ENCODE peak calls at places on chromosomes 5 and 9, in six cellular contexts. W is AG04450, R is kidney epithelial cell, J is esophagus squamous epithelium, X is tibial artery, L is GM23338. O is an unnamed sample.

GRCh38 chr9:133155156-133155555 is 8.6 kb downstream of the GBGT1 start:
- DNase-seq in W (no peak), R (no peak), J (no peak), X (no peak), L (no peak), O (no peak)

GRCh38 chr5:159913048-159913447 is 3.2 kb upstream of the ADRA1B start:
- DNase-seq in W (no peak), R (no peak), J (no peak), X (no peak), L (no peak), O (no peak)

GRCh38 chr9:70747335-70747734 is 332.9 kb upstream of the KLF9 start:
- DNase-seq in W (no peak), R (no peak), J (no peak), X (no peak), L (no peak), O (no peak)

GRCh38 chr5:9841516-9841915 is 211.4 kb upstream of the TAS2R1 start:
- DNase-seq in W (no peak), R (no peak), J (no peak), X (no peak), L (no peak), O (no peak)

GRCh38 chr5:15285901-15286583 is 213.9 kb upstream of the FBXL7 start:
- DNase-seq in W (peak; percentile 26), R (peak; percentile 5), J (no peak), X (no peak), L (no peak), O (no peak)

GRCh38 chr5:139764250-139764791 is 31.3 kb upstream of the PSD2 start:
- DNase-seq in W (no peak), R (no peak), J (no peak), X (no peak), L (peak; percentile 86), O (no peak)

GRCh38 chr5:153748823-153749222 is 258.4 kb downstream of the GRIA1 start:
- DNase-seq in W (no peak), R (no peak), J (no peak), X (no peak), L (no peak), O (no peak)

GRCh38 chr9:33161589-33162132 is 5.5 kb downstream of the B4GALT1 start:
- DNase-seq in W (no peak), R (no peak), J (no peak), X (no peak), L (no peak), O (no peak)

GRCh38 chr9:126317513-126317912 is 9.1 kb upstream of the MVB12B start:
- DNase-seq in W (no peak), R (no peak), J (no peak), X (no peak), L (no peak), O (no peak)

GRCh38 chr5:107916731-107917725 is 246.3 kb upstream of the EFNA5 start:
- DNase-seq in W (no peak), R (no peak), J (no peak), X (no peak), L (no peak), O (no peak)

GRCh38 chr5:109690456-109691247 is 925 bp downstream of the MAN2A1 start:
- DNase-seq in W (peak; percentile 52), R (no peak), J (no peak), X (peak; percentile 84), L (peak; percentile 61), O (peak; percentile 55)

GRCh38 chr5:471750-472058 is 28.7 kb downstream of the EXOC3 start:
- DNase-seq in W (no peak), R (no peak), J (no peak), X (no peak), L (no peak), O (no peak)

GRCh38 chr5:142319105-142319504 is 5.7 kb downstream of the SPRY4 start:
- DNase-seq in W (no peak), R (no peak), J (no peak), X (no peak), L (no peak), O (no peak)

GRCh38 chr9:92664394-92665152 is 5.4 kb downstream of the IPPK start:
- DNase-seq in W (no peak), R (no peak), J (no peak), X (no peak), L (no peak), O (peak; percentile 44)

GRCh38 chr9:109797006-109797405 is 17.0 kb downstream of the PALM2AKAP2 start:
- DNase-seq in W (no peak), R (no peak), J (no peak), X (no peak), L (no peak), O (no peak)

GRCh38 chr9:125302241-125302640 is 40.6 kb downstream of the GAPVD1 start:
- DNase-seq in W (no peak), R (no peak), J (no peak), X (no peak), L (no peak), O (no peak)
- TF ChIP-seq CTCF in W (no peak), R (no peak), J (no peak), X (no peak), L (no peak), O (no peak)

DNA sequence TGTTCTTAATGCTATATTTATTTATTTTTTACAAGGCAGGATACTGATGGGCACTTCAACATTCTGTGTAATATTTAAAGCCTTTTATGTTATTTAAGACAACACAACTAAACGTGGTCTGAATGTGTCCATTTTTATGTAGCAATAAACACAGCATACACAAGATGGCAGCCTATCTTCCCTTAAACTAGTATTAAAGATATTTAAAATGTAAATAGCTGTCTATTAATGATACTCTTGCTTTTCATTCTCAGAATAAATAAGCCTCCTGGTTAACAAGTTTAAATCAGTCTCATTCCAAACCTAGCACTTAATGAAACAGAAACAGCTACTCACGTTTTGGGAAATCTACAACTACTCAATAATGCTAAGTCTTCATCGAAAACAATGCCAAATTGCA is 315.7 kb downstream of the MCTP1 start:
- DNase-seq in W (no peak), R (no peak), J (no peak), X (no peak), L (peak; percentile 13), O (peak; percentile 13)
- TF ChIP-seq CTCF in W (peak; percentile 38), R (peak; percentile 32), J (no peak), X (no peak), L (peak; percentile 49), O (no peak)

GRCh38 chr5:168935183-168935582 is 356.0 kb upstream of the PANK3 start:
- DNase-seq in W (no peak), R (no peak), J (no peak), X (no peak), L (no peak), O (no peak)
- TF ChIP-seq CTCF in W (no peak), R (no peak), J (no peak), X (no peak), L (no peak), O (no peak)

DNA sequence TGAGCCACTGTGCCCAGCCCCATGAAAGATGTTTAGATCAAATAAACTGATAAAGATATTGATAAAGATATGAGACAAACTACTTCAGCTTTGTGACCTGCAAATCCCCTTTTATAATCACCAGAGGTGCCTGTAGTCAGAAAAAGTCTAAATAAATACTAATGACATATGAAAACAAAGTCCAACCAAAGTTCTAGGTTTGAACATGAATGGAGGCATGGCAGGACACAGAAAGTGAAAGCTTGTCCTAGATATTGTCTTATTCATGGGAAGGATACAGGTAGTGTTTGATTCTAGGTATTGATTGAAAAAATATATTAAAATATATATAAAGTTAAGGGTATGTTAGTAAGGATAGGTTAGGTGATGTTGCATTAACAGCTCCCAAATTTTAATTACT is 24.6 kb upstream of the PSAT1 start:
- DNase-seq in W (no peak), R (no peak), J (no peak), X (no peak), L (no peak), O (no peak)
- TF ChIP-seq CTCF in W (no peak), R (no peak), J (no peak), X (no peak), L (no peak), O (no peak)

DNA sequence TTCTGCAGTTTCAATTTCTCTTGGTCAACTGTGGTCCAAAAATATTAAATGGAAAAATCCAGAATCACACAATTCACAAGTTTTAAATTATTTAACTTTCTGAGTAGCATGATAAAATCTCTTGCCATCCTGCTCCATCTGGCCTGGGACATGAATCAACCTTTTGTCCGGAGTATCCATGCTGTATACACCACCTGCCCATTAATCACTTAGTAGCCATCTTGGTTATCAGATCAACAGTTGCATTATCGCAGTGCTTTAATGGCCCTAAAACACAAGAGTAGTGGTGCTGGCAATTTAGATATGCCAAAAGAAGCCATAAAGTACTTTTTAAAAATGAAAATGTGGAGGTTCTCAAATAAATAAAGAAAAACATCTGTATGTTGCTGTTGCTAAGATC is 25.3 kb downstream of the EFCAB9 start:
- DNase-seq in W (no peak), R (no peak), J (no peak), X (no peak), L (no peak), O (no peak)
- TF ChIP-seq CTCF in W (no peak), R (no peak), J (no peak), X (no peak), L (no peak), O (no peak)

DNA sequence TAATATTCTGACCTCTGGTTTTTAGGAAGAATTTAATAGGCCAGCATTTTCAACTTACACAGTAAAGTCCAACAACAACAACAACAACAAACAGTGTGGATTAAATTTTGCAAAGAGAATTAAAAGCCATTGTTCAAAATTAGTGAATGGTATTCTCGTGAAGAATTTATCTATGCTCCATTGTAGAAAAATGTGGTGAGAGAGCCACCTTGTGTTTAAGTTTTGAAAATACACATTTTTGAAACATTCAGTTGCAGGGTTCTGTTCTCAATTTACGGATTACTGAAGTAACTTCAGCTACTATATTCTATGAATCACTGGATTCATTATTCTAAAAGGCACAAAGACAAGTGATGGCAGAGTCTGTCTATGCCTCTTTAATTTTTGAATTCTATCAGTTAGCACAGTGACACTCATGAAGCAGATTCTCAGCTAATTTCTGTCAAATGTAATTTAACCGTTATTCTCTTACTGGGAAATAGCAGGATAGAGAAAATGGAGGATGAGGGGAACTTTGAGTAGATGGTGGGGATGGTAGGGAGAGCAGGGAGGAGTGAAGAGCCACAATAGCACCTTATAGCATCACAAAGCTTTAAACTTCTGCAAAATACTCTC is 11.0 kb downstream of the CCDC152 start:
- DNase-seq in W (no peak), R (no peak), J (no peak), X (no peak), L (peak; percentile 52), O (no peak)
- TF ChIP-seq CTCF in W (peak; percentile 51), R (peak; percentile 25), J (peak; percentile 36), X (peak; percentile 49), L (peak; percentile 50), O (no peak)